ENCODE peak calls at places on chromosomes 11 and 22, in five cellular contexts. W is cardiac muscle cell, V is stomach, K is PC-9, N is IMR-90. S is an unnamed sample.

GRCh38 chr11:112942966-112943643 is 18.1 kb upstream of the NCAM1 start:
- DNase-seq in W (peak; percentile 77), V (no peak), K (no peak), N (no peak), S (no peak)

GRCh38 chr11:105719073-105719846 is 109.4 kb downstream of the GRIA4 start:
- DNase-seq in W (no peak), V (no peak), K (peak; percentile 7), N (peak; percentile 92), S (no peak)

GRCh38 chr11:8610532-8611116 is 16.6 kb upstream of the STK33 start:
- DNase-seq in W (no peak), V (no peak), K (no peak), N (no peak), S (no peak)

GRCh38 chr22:17773606-17774205 is 563 bp downstream of the BID start:
- DNase-seq in W (peak; percentile 72), V (peak; percentile 59), K (peak; percentile 25), N (peak; percentile 28), S (peak; percentile 40)

GRCh38 chr11:91946397-91947090 is 278.1 kb upstream of the FAT3 start:
- DNase-seq in W (no peak), V (no peak), K (no peak), N (no peak), S (no peak)

GRCh38 chr11:108912587-108912986 is 247.7 kb downstream of the DDX10 start:
- DNase-seq in W (no peak), V (no peak), K (no peak), N (peak; percentile 81), S (no peak)

GRCh38 chr22:37420656-37421467 is 6.4 kb downstream of the ELFN2 start:
- DNase-seq in W (no peak), V (no peak), K (no peak), N (peak; percentile 54), S (no peak)

GRCh38 chr11:62444271-62444833 is 25.5 kb downstream of the SCGB1A1 start:
- DNase-seq in W (no peak), V (peak; percentile 30), K (no peak), N (peak; percentile 75), S (no peak)

GRCh38 chr11:94424662-94425061 is 23.4 kb upstream of the GPR83 start:
- DNase-seq in W (no peak), V (no peak), K (no peak), N (peak; percentile 41), S (no peak)

GRCh38 chr22:36588285-36588684 is 59.3 kb upstream of the EIF3D start:
- DNase-seq in W (no peak), V (no peak), K (no peak), N (no peak), S (no peak)

GRCh38 chr11:27296406-27296994 is 66.5 kb downstream of the CCDC34 start:
- DNase-seq in W (peak; percentile 64), V (no peak), K (peak; percentile 4), N (peak; percentile 70), S (peak; percentile 17)

GRCh38 chr11:95359756-95360155 is 128.8 kb upstream of the SESN3 start:
- DNase-seq in W (no peak), V (no peak), K (no peak), N (no peak), S (no peak)

GRCh38 chr22:41169157-41169556 is 36.0 kb upstream of the L3MBTL2 start:
- DNase-seq in W (no peak), V (no peak), K (no peak), N (no peak), S (no peak)

GRCh38 chr11:13261600-13262061 is 16.0 kb upstream of the BMAL1 start:
- DNase-seq in W (no peak), V (no peak), K (no peak), N (peak; percentile 87), S (no peak)

GRCh38 chr11:17915500-17916143 is 97.2 kb downstream of the SERGEF start:
- DNase-seq in W (no peak), V (no peak), K (no peak), N (no peak), S (no peak)

GRCh38 chr22:36471341-36471821 is 10.1 kb downstream of the TXN2 start:
- DNase-seq in W (no peak), V (no peak), K (no peak), N (peak; percentile 60), S (no peak)

GRCh38 chr11:20367313-20367948 is 3.9 kb downstream of the HTATIP2 start:
- DNase-seq in W (no peak), V (peak; percentile 43), K (peak; percentile 50), N (peak; percentile 94), S (peak; percentile 25)

GRCh38 chr11:93291146-93291545 is 39.4 kb upstream of the DEUP1 start:
- DNase-seq in W (no peak), V (no peak), K (no peak), N (no peak), S (no peak)

GRCh38 chr11:28459912-28460311 is 351.7 kb downstream of the METTL15 start:
- DNase-seq in W (no peak), V (no peak), K (no peak), N (no peak), S (no peak)

GRCh38 chr11:33722579-33723234 is 13.5 kb downstream of the CD59 start:
- DNase-seq in W (no peak), V (no peak), K (peak; percentile 70), N (peak; percentile 80), S (no peak)

GRCh38 chr11:134178275-134178674 is 45.5 kb downstream of the NCAPD3 start:
- DNase-seq in W (peak; percentile 80), V (no peak), K (no peak), N (no peak), S (no peak)

GRCh38 chr11:134170909-134171281 is 52.9 kb downstream of the NCAPD3 start:
- DNase-seq in W (no peak), V (no peak), K (no peak), N (peak; percentile 47), S (no peak)

GRCh38 chr11:134173296-134173695 is 50.5 kb downstream of the NCAPD3 start:
- DNase-seq in W (no peak), V (no peak), K (no peak), N (no peak), S (no peak)

GRCh38 chr11:134171951-134172350 is 51.8 kb downstream of the NCAPD3 start:
- DNase-seq in W (no peak), V (no peak), K (no peak), N (no peak), S (no peak)

DNA sequence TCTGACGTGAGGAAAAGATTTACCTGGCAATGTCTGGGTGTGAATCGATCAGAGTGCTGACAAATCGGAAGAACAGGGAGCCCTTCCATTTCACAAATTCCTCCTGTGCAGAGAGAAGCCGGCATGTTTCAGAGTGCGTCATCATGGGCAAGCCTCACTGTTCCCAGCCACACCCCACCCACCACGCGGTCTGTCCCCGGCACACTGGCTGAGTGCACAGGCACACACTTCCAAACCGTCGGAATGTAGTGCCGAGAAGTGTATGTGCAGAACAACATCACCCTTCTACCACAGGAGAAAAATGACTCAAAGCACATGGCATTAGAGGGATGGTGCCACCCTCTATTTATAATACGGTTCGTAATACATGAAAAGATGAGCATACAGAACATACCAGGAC is 47.5 kb downstream of the NCAPD3 start:
- DNase-seq in W (no peak), V (no peak), K (no peak), N (no peak), S (no peak)
- H3K36me3 ChIP-seq in W (peaks cover 9% of the 10 kb centered on the region), V (peaks cover 83% of the 10 kb centered on the region), K (peaks cover 10% of the 10 kb centered on the region), N (peaks cover 19% of the 10 kb centered on the region), S (peaks cover 66% of the 10 kb centered on the region)

DNA sequence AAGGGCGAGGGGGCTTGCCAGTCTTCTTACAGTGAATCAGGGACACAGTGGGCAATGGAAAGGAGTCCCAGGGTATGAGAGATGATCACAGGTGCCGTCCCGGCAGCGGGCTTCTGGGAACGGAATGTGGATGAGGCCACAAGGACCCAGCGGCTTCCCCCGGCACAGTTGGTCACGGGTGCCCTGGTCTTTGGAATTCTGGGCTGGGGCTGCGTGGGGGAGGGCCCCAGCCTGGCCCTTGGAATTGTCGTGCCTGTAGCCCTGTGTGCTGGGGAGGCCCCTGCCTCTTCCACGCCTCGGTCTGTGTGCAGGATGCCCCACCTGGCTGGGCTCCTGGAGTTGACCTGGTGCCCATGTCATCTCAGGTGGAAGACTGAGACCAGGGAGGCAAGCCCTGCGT is 76.6 kb downstream of the FBLN1 start:
- DNase-seq in W (no peak), V (no peak), K (no peak), N (no peak), S (no peak)
- H3K4me3 ChIP-seq in W (no peak overlapping the region), V (no peak overlapping the region), K (no peak overlapping the region), N (no peak overlapping the region), S (no peak overlapping the region)

GRCh38 chr11:47516984-47517853 is 35.7 kb downstream of the CELF1 start:
- DNase-seq in W (no peak), V (no peak), K (no peak), N (no peak), S (no peak)

GRCh38 chr11:47516155-47516554 is 36.8 kb downstream of the CELF1 start:
- DNase-seq in W (no peak), V (no peak), K (no peak), N (no peak), S (no peak)

GRCh38 chr11:47512701-47513100 is 40.2 kb downstream of the CELF1 start:
- DNase-seq in W (peak; percentile 39), V (no peak), K (no peak), N (no peak), S (no peak)

GRCh38 chr11:47511927-47512326 is 41.0 kb downstream of the CELF1 start:
- DNase-seq in W (no peak), V (no peak), K (no peak), N (no peak), S (no peak)

DNA sequence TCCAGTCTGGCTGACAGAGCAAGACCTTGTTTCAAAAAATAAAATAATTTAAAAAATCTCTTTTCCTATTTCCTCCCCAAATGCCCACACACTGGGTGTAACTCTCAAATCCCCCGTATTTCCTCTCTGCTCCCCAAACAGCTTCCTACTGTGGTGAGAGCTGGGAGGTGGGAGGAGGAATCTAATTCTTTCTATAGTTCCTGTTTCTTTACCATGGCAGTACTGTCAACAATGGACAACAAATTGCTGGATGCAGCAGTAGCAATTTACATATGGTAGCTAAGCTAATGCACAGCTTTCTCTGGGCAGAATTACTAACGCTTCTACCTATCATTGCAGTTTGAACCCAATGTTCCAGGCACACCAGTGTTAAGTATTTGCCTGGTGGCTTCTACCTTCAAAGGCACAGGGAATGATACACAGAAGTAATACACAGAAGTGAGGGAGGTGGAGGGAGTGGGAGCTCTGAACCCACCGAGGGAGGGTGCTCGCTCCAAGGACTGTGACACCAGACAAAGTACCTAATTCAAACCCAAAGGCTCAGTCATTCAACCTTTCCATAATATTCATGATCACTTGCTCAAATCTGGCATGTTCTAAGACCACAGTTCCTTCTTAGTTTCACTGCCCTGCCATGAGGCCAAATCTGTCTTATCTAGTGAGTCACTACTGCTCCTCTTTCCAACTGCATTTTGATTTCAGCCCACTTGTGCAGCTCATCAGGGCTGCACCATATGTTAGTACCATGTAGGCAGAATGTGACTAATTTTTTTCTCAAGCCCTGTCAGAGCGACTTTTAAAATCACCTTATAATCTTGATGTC is 37.9 kb downstream of the CELF1 start:
- DNase-seq in W (no peak), V (no peak), K (no peak), N (peak; percentile 95), S (no peak)
- H3K4me1 ChIP-seq in W (peaks cover 40% of the 10 kb centered on the region), V (peaks cover 100% of the 10 kb centered on the region), K (peaks cover 51% of the 10 kb centered on the region), N (peaks cover 21% of the 10 kb centered on the region), S (peaks cover 72% of the 10 kb centered on the region)

GRCh38 chr11:58625086-58625485 is 2.6 kb downstream of the CNTF start:
- DNase-seq in W (no peak), V (no peak), K (no peak), N (peak; percentile 4), S (no peak)

GRCh38 chr11:58618215-58618614 is 4.2 kb upstream of the CNTF start:
- DNase-seq in W (no peak), V (no peak), K (no peak), N (no peak), S (peak; percentile 22)

GRCh38 chr11:58622344-58622743 is at the start of gene CNTF:
- DNase-seq in W (no peak), V (no peak), K (no peak), N (peak; percentile 13), S (no peak)

GRCh38 chr11:58625826-58626460 is 3.5 kb downstream of the CNTF start:
- DNase-seq in W (no peak), V (no peak), K (no peak), N (peak; percentile 87), S (no peak)

GRCh38 chr11:58621586-58622262 is 741 bp upstream of the CNTF start:
- DNase-seq in W (no peak), V (no peak), K (no peak), N (no peak), S (peak; percentile 18)
- H3K36me3 ChIP-seq in W (peaks cover 58% of the 10 kb centered on the region), V (peaks cover 84% of the 10 kb centered on the region), K (peaks cover 65% of the 10 kb centered on the region), N (peaks cover 21% of the 10 kb centered on the region), S (peaks cover 79% of the 10 kb centered on the region)

S was measured in CD4-positive, CD25-positive, alpha-beta regulatory T cell.